ENCODE peak calls at places on chromosome 22, in six cellular contexts. Y is fibroblast of pulmonary artery, J is body of pancreas, O is heart right ventricle, S is ascending aorta, X is fibroblast of mammary gland. Z is an unnamed sample.

GRCh38 chr22:38843201-38843715 is 570 bp downstream of the NPTXR start:
- DNase-seq in Y (peak), S (no peak), X (peak), J (peak), O (no peak), Z (peak)

GRCh38 chr22:22888509-22889353 is 1.1 kb downstream of the IGLL5 start:
- DNase-seq in O (no peak), X (no peak), J (no peak), S (no peak), Y (no peak), Z (no peak)

GRCh38 chr22:49827853-49828598 is at the start of gene BRD1:
- DNase-seq in X (peak), O (peak), Y (peak), J (peak), S (no peak), Z (peak)

GRCh38 chr22:36010913-36011312 is 17.7 kb downstream of the RBFOX2 start:
- DNase-seq in O (no peak), X (peak), S (no peak), J (no peak), Y (peak), Z (peak)

GRCh38 chr22:17831527-17832251 is 57.4 kb upstream of the BID start:
- DNase-seq in S (no peak), X (peak), J (no peak), O (peak), Y (no peak), Z (peak)

GRCh38 chr22:35393116-35394010 is 6.6 kb upstream of the MCM5 start:
- DNase-seq in X (no peak), O (no peak), Y (no peak), S (no peak), J (no peak), Z (no peak)

GRCh38 chr22:48715511-48715910 is 1112.2 kb downstream of the BRD1 start:
- DNase-seq in O (no peak), Y (no peak), J (no peak), X (no peak), S (no peak), Z (no peak)

GRCh38 chr22:35071784-35072183 is 5.8 kb downstream of the ISX start:
- DNase-seq in X (no peak), Y (no peak), S (no peak), J (no peak), O (no peak), Z (no peak)

GRCh38 chr22:26056455-26056854 is 112.8 kb upstream of the SEZ6L start:
- DNase-seq in Y (no peak), O (no peak), S (no peak), X (no peak), J (no peak), Z (no peak)

GRCh38 chr22:21099578-21099977 is 53.8 kb downstream of the LRRC74B start:
- DNase-seq in X (no peak), S (no peak), Y (no peak), O (no peak), J (no peak), Z (no peak)

GRCh38 chr22:28034760-28035401 is 115.8 kb upstream of the PITPNB start:
- DNase-seq in S (no peak), J (peak), Y (peak), O (peak), X (peak), Z (peak)

GRCh38 chr22:29718949-29719893 is 582 bp upstream of the CABP7 start:
- DNase-seq in X (no peak), O (no peak), J (no peak), S (no peak), Y (no peak), Z (no peak)
- H3K4me3 ChIP-seq in X (no peak), O (no peak), J (no peak), S (no peak), Y (no peak), Z (no peak)

GRCh38 chr22:37418627-37419369 is 8.5 kb downstream of the ELFN2 start:
- DNase-seq in O (no peak), S (no peak), J (no peak), X (no peak), Y (no peak), Z (no peak)

GRCh38 chr22:37417737-37418348 is 9.4 kb downstream of the ELFN2 start:
- DNase-seq in X (no peak), S (no peak), J (no peak), O (no peak), Y (no peak), Z (no peak)

GRCh38 chr22:37419916-37420655 is 7.2 kb downstream of the ELFN2 start:
- DNase-seq in O (no peak), J (no peak), X (no peak), Y (no peak), S (no peak), Z (peak)

GRCh38 chr22:37420656-37421467 is 6.4 kb downstream of the ELFN2 start:
- DNase-seq in O (no peak), S (no peak), X (peak), J (no peak), Y (no peak), Z (peak)

DNA sequence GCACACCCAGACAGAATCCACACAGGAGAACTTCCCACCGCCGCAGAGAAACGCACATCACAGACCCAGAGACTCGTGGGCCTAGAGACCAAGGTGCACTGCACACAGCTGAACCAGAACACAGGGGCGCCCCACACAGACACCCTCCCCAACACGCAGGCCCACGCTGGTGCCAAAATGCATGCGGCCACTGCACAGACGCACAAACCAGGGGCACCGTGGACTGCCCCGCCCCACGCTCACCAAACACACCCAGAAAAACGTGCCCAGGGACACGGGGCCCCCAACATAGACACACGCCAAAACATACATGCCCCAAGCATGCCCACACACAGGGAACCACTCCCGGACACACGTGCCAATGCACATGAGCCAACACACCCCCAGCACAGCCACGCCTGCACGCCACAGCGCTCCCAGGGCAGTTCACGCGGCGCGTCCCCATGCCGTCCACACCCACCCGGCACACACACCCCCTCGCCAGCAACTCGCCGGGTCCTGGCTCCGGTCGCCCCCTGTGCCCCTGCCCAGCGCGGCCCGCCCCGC is 7.8 kb downstream of the ELFN2 start:
- DNase-seq in Y (no peak), X (no peak), S (no peak), J (no peak), O (no peak), Z (no peak)
- H3K4me3 ChIP-seq in Y (no peak), X (no peak), S (peak), J (no peak), O (peak), Z (peak)

GRCh38 chr22:40028098-40028425 is 33.3 kb downstream of the FAM83F start:
- DNase-seq in J (no peak), O (no peak), Y (no peak), S (no peak), X (no peak), Z (no peak)

GRCh38 chr22:40029189-40029890 is 34.6 kb downstream of the FAM83F start:
- DNase-seq in O (no peak), X (no peak), J (no peak), Y (no peak), S (no peak), Z (no peak)

GRCh38 chr22:40031766-40032470 is 37.2 kb downstream of the FAM83F start:
- DNase-seq in Y (no peak), J (no peak), X (peak), S (no peak), O (no peak), Z (no peak)

GRCh38 chr22:40030757-40031092 is 36.0 kb downstream of the FAM83F start:
- DNase-seq in J (no peak), X (no peak), S (no peak), Y (no peak), O (no peak), Z (no peak)

DNA sequence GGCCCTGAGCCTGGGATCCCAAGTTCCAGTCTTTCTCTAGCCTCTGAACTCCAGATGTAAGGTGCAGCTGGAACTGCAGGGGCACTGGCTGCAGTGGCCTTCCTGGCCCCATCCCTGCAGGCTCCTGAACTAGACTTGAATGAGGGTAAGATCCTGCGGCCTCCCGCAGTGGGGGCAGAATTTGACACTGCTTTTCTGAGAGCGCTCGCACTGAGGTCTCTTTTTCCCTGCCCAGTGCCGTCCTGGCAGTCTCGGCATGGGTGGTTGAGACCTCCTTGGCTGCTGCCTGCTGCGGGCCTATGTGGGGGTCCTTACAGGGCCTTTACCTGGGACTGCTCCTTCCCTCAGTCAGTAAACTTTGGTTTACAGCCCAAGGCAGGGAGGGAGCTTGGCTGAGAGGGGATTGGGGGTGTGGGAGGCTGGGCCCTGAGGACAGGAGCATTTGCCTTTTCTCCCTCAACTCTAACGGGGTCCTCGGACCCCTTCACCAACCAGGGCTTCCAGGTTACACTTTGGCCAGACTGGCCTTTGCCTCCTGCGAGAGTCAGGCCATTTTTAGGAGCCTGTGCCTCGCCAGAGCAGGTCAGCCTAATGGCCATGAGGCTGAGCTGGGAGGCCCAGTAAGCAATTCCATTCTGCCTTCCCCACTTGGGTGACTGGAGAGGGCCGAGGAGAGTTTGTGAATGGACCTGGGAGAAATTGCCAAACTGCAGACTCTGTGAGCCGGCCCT is 35.4 kb downstream of the FAM83F start:
- DNase-seq in J (no peak), S (no peak), O (no peak), Y (no peak), X (no peak), Z (no peak)
- H3K4me3 ChIP-seq in J (no peak), S (no peak), O (no peak), Y (no peak), X (no peak), Z (no peak)

DNA sequence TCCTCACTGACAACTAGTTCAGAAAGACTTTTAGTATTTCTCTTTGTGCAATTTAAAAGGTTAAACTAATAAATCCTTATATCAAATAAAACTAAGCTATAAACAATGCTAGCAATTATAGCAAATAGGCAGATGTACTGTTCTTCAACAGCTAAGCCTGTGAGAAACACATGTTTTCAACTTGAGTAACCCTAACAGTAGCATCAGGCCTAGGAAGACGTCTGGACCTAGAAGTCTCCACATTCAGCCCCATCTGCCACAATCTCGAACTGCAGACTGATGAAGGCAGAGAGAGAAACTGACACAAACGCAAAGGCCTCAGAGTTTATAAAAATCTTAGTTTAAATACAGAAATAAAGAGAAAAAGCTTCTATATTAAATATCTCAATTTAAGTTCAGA is 2.5 kb downstream of the ST13 start:
- DNase-seq in S (no peak), X (peak), O (no peak), Y (peak), J (no peak), Z (peak)
- H3K4me3 ChIP-seq in S (peak), X (peak), O (no peak), Y (peak), J (no peak), Z (peak)

DNA sequence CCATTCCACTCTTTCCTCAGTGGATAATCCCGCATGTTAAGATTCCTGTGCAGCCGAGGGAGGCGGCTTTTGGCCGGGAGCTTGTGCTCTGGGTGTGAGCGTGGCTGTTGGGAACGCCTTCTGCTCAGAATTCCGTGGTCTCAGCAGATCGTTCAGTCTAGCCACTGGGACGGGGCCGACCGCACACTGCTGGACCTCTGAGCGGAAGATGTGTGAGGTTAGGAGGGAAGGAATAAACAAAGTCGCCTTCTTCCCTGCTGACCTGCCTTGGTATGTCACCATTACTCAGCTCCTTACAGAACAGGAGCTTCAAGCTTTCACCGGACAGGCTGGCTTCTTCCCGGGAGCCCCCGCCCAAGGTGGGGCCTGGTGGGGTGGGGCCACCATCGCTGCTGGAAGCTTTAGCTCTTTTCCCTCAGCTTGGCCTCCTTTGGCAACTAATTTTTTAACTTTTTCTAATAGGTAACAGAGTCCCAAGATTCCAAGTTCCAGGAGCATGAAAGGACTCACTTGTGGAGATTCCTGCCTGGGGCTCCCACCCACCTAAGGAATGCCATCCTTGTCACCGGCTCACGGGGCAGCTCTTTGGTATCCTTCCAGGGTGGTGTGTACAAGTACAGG is 22.5 kb upstream of the SEPTIN5 start:
- DNase-seq in X (peak), J (no peak), Y (peak), S (no peak), O (no peak), Z (peak)
- H3K4me3 ChIP-seq in X (peak), J (no peak), Y (no peak), S (peak), O (no peak), Z (peak)